ENCODE peak calls at places on chromosomes 13 and 19, in seven cellular contexts. One of them, this sample, is unnamed.
A peak's percentile ranks its signal among the peaks of the same experiment; 100 is the strongest.

GRCh38 chr13:109274188-109274821 is 512.1 kb downstream of the IRS2 start:
- DNase-seq in foreskin fibroblast: peak; percentile 81
- DNase-seq in NCI-H748 treated with DMSO at 0.1 percent for 48 hours: no peak
- DNase-seq in bronchial epithelial cell: peak; percentile 61
- DNase-seq in effector memory CD4-positive, alpha-beta T cell: no peak
- DNase-seq in HL-60: no peak
- DNase-seq in HCT116: no peak
- DNase-seq in this sample: peak; percentile 33

GRCh38 chr13:32334676-32335075 is 19.4 kb downstream of the BRCA2 start:
- DNase-seq in foreskin fibroblast: no peak
- DNase-seq in NCI-H748 treated with DMSO at 0.1 percent for 48 hours: no peak
- DNase-seq in bronchial epithelial cell: no peak
- DNase-seq in effector memory CD4-positive, alpha-beta T cell: no peak
- DNase-seq in HL-60: no peak
- DNase-seq in HCT116: no peak
- DNase-seq in this sample: no peak

GRCh38 chr19:7618366-7618765 is 11.0 kb downstream of the XAB2 start:
- DNase-seq in foreskin fibroblast: no peak
- DNase-seq in NCI-H748 treated with DMSO at 0.1 percent for 48 hours: no peak
- DNase-seq in bronchial epithelial cell: no peak
- DNase-seq in effector memory CD4-positive, alpha-beta T cell: no peak
- DNase-seq in HL-60: no peak
- DNase-seq in HCT116: no peak
- DNase-seq in this sample: no peak

GRCh38 chr19:42076375-42076944 is 494 bp downstream of the ZNF574 start:
- DNase-seq in foreskin fibroblast: no peak
- DNase-seq in NCI-H748 treated with DMSO at 0.1 percent for 48 hours: no peak
- DNase-seq in bronchial epithelial cell: no peak
- DNase-seq in effector memory CD4-positive, alpha-beta T cell: no peak
- DNase-seq in HL-60: no peak
- DNase-seq in HCT116: no peak
- DNase-seq in this sample: no peak

GRCh38 chr13:33678906-33679657 is 138.9 kb upstream of the RFC3 start:
- DNase-seq in foreskin fibroblast: no peak
- DNase-seq in NCI-H748 treated with DMSO at 0.1 percent for 48 hours: no peak
- DNase-seq in bronchial epithelial cell: peak; percentile 73
- DNase-seq in effector memory CD4-positive, alpha-beta T cell: peak; percentile 32
- DNase-seq in HL-60: peak; percentile 51
- DNase-seq in HCT116: no peak
- DNase-seq in this sample: peak; percentile 66

GRCh38 chr13:62483774-62484173 is 1068.1 kb upstream of the PCDH20 start:
- DNase-seq in foreskin fibroblast: no peak
- DNase-seq in NCI-H748 treated with DMSO at 0.1 percent for 48 hours: peak; percentile 13
- DNase-seq in bronchial epithelial cell: no peak
- DNase-seq in effector memory CD4-positive, alpha-beta T cell: no peak
- DNase-seq in HL-60: no peak
- DNase-seq in HCT116: no peak
- DNase-seq in this sample: no peak

GRCh38 chr19:7637374-7638256 is 705 bp downstream of the STXBP2 start:
- DNase-seq in foreskin fibroblast: no peak
- DNase-seq in NCI-H748 treated with DMSO at 0.1 percent for 48 hours: no peak
- DNase-seq in bronchial epithelial cell: no peak
- DNase-seq in effector memory CD4-positive, alpha-beta T cell: no peak
- DNase-seq in HL-60: peak; percentile 64
- DNase-seq in HCT116: no peak
- DNase-seq in this sample: no peak

GRCh38 chr19:51501594-51502263 is at the start of gene SIGLEC12:
- DNase-seq in foreskin fibroblast: no peak
- DNase-seq in NCI-H748 treated with DMSO at 0.1 percent for 48 hours: no peak
- DNase-seq in bronchial epithelial cell: no peak
- DNase-seq in effector memory CD4-positive, alpha-beta T cell: no peak
- DNase-seq in HL-60: peak; percentile 67
- DNase-seq in HCT116: no peak
- DNase-seq in this sample: no peak

GRCh38 chr13:100796463-100796862 is 121.9 kb upstream of the TMTC4 start:
- DNase-seq in foreskin fibroblast: no peak
- DNase-seq in NCI-H748 treated with DMSO at 0.1 percent for 48 hours: no peak
- DNase-seq in bronchial epithelial cell: no peak
- DNase-seq in effector memory CD4-positive, alpha-beta T cell: no peak
- DNase-seq in HL-60: no peak
- DNase-seq in HCT116: no peak
- DNase-seq in this sample: no peak

GRCh38 chr13:74444877-74445479 is 310.8 kb upstream of the KLF12 start:
- DNase-seq in foreskin fibroblast: peak; percentile 54
- DNase-seq in NCI-H748 treated with DMSO at 0.1 percent for 48 hours: no peak
- DNase-seq in bronchial epithelial cell: peak; percentile 88
- DNase-seq in effector memory CD4-positive, alpha-beta T cell: no peak
- DNase-seq in HL-60: no peak
- DNase-seq in HCT116: no peak
- DNase-seq in this sample: no peak

GRCh38 chr13:107099661-107100060 is 531.7 kb upstream of the ARGLU1 start:
- DNase-seq in foreskin fibroblast: peak; percentile 82
- DNase-seq in NCI-H748 treated with DMSO at 0.1 percent for 48 hours: no peak
- DNase-seq in bronchial epithelial cell: peak; percentile 4
- DNase-seq in effector memory CD4-positive, alpha-beta T cell: no peak
- DNase-seq in HL-60: no peak
- DNase-seq in HCT116: no peak
- DNase-seq in this sample: no peak

GRCh38 chr13:30569901-30570576 is 47.7 kb upstream of the USPL1 start:
- DNase-seq in foreskin fibroblast: peak; percentile 95
- DNase-seq in NCI-H748 treated with DMSO at 0.1 percent for 48 hours: no peak
- DNase-seq in bronchial epithelial cell: peak; percentile 98
- DNase-seq in effector memory CD4-positive, alpha-beta T cell: no peak
- DNase-seq in HL-60: no peak
- DNase-seq in HCT116: peak; percentile 66
- DNase-seq in this sample: no peak

GRCh38 chr19:43634516-43634876 is 5.2 kb downstream of the CADM4 start:
- DNase-seq in foreskin fibroblast: no peak
- DNase-seq in NCI-H748 treated with DMSO at 0.1 percent for 48 hours: no peak
- DNase-seq in bronchial epithelial cell: no peak
- DNase-seq in effector memory CD4-positive, alpha-beta T cell: no peak
- DNase-seq in HL-60: no peak
- DNase-seq in HCT116: no peak
- DNase-seq in this sample: no peak

GRCh38 chr13:50133277-50133953 is 118.2 kb downstream of the KCNRG start:
- DNase-seq in foreskin fibroblast: no peak
- DNase-seq in NCI-H748 treated with DMSO at 0.1 percent for 48 hours: no peak
- DNase-seq in bronchial epithelial cell: no peak
- DNase-seq in effector memory CD4-positive, alpha-beta T cell: no peak
- DNase-seq in HL-60: no peak
- DNase-seq in HCT116: no peak
- DNase-seq in this sample: no peak

GRCh38 chr13:114005206-114005720 is 31.4 kb upstream of the C13orf46 start:
- DNase-seq in foreskin fibroblast: no peak
- DNase-seq in NCI-H748 treated with DMSO at 0.1 percent for 48 hours: no peak
- DNase-seq in bronchial epithelial cell: no peak
- DNase-seq in effector memory CD4-positive, alpha-beta T cell: no peak
- DNase-seq in HL-60: no peak
- DNase-seq in HCT116: no peak
- DNase-seq in this sample: no peak

GRCh38 chr19:42343344-42344110 is 18.1 kb downstream of the MEGF8 start:
- DNase-seq in foreskin fibroblast: no peak
- DNase-seq in NCI-H748 treated with DMSO at 0.1 percent for 48 hours: no peak
- DNase-seq in bronchial epithelial cell: no peak
- DNase-seq in effector memory CD4-positive, alpha-beta T cell: no peak
- DNase-seq in HL-60: no peak
- DNase-seq in HCT116: no peak
- DNase-seq in this sample: no peak

GRCh38 chr19:4979211-4979807 is 10.4 kb downstream of the KDM4B start:
- DNase-seq in foreskin fibroblast: no peak
- DNase-seq in NCI-H748 treated with DMSO at 0.1 percent for 48 hours: no peak
- DNase-seq in bronchial epithelial cell: no peak
- DNase-seq in effector memory CD4-positive, alpha-beta T cell: no peak
- DNase-seq in HL-60: no peak
- DNase-seq in HCT116: no peak
- DNase-seq in this sample: no peak

GRCh38 chr13:109362606-109363005 is 423.8 kb downstream of the IRS2 start:
- DNase-seq in foreskin fibroblast: no peak
- DNase-seq in NCI-H748 treated with DMSO at 0.1 percent for 48 hours: no peak
- DNase-seq in bronchial epithelial cell: no peak
- DNase-seq in effector memory CD4-positive, alpha-beta T cell: no peak
- DNase-seq in HL-60: no peak
- DNase-seq in HCT116: no peak
- DNase-seq in this sample: no peak

GRCh38 chr13:37884674-37885073 is 15.1 kb upstream of the TRPC4 start:
- DNase-seq in foreskin fibroblast: no peak
- DNase-seq in NCI-H748 treated with DMSO at 0.1 percent for 48 hours: no peak
- DNase-seq in bronchial epithelial cell: no peak
- DNase-seq in effector memory CD4-positive, alpha-beta T cell: no peak
- DNase-seq in HL-60: no peak
- DNase-seq in HCT116: no peak
- DNase-seq in this sample: no peak

GRCh38 chr19:35124098-35125060 is 8.8 kb downstream of the FXYD3 start:
- DNase-seq in foreskin fibroblast: peak; percentile 98
- DNase-seq in NCI-H748 treated with DMSO at 0.1 percent for 48 hours: peak; percentile 86
- DNase-seq in bronchial epithelial cell: peak; percentile 82
- DNase-seq in effector memory CD4-positive, alpha-beta T cell: peak; percentile 82
- DNase-seq in HL-60: peak; percentile 58
- DNase-seq in HCT116: peak; percentile 70
- DNase-seq in this sample: peak; percentile 85

GRCh38 chr19:18419699-18420460 is 682 bp downstream of the SSBP4 start:
- DNase-seq in foreskin fibroblast: peak; percentile 57
- DNase-seq in NCI-H748 treated with DMSO at 0.1 percent for 48 hours: no peak
- DNase-seq in bronchial epithelial cell: no peak
- DNase-seq in effector memory CD4-positive, alpha-beta T cell: peak; percentile 40
- DNase-seq in HL-60: no peak
- DNase-seq in HCT116: no peak
- DNase-seq in this sample: no peak

GRCh38 chr13:86974251-86974994 is 696.7 kb upstream of the SLITRK5 start:
- DNase-seq in foreskin fibroblast: no peak
- DNase-seq in NCI-H748 treated with DMSO at 0.1 percent for 48 hours: no peak
- DNase-seq in bronchial epithelial cell: no peak
- DNase-seq in effector memory CD4-positive, alpha-beta T cell: no peak
- DNase-seq in HL-60: no peak
- DNase-seq in HCT116: no peak
- DNase-seq in this sample: no peak